ENCODE peak calls at places on chromosomes 2 and 18, in seven cellular contexts. R, D, G, T, O, Q and M are unnamed samples.

GRCh38 chr2:100235581-100235980 is 86.7 kb downstream of the LONRF2 start:
- DNase-seq in R (no peak), D (no peak), G (no peak), T (no peak), O (no peak), Q (no peak), M (no peak)

GRCh38 chr2:10911291-10912075 is at the start of gene KCNF1:
- DNase-seq in R (peak), D (peak), G (peak), T (peak), O (no peak), Q (no peak), M (peak)

GRCh38 chr2:214482716-214483115 is 71.9 kb downstream of the VWC2L start:
- DNase-seq in R (no peak), D (peak), G (no peak), T (no peak), O (no peak), Q (no peak), M (no peak)

GRCh38 chr18:50119363-50119762 is 75.6 kb downstream of the MYO5B start:
- DNase-seq in R (no peak), D (no peak), G (no peak), T (no peak), O (no peak), Q (no peak), M (no peak)

GRCh38 chr2:19033240-19033639 is 325.2 kb downstream of the OSR1 start:
- DNase-seq in R (no peak), D (no peak), G (no peak), T (no peak), O (no peak), Q (no peak), M (no peak)

GRCh38 chr2:108315408-108316193 is 26.9 kb downstream of the SULT1C2 start:
- DNase-seq in R (peak), D (no peak), G (peak), T (peak), O (no peak), Q (no peak), M (no peak)

GRCh38 chr2:229492034-229492433 is 220.9 kb upstream of the PID1 start:
- DNase-seq in R (no peak), D (no peak), G (peak), T (no peak), O (no peak), Q (no peak), M (no peak)

GRCh38 chr18:42644729-42645131 is 470.8 kb downstream of the RIT2 start:
- DNase-seq in R (no peak), D (no peak), G (peak), T (no peak), O (no peak), Q (no peak), M (no peak)

GRCh38 chr2:160156665-160157064 is 43.4 kb downstream of the ITGB6 start:
- DNase-seq in R (no peak), D (no peak), G (peak), T (no peak), O (no peak), Q (no peak), M (no peak)

GRCh38 chr2:36695746-36696415 is 626 bp upstream of the VIT start:
- DNase-seq in R (peak), D (no peak), G (peak), T (no peak), O (no peak), Q (no peak), M (peak)

GRCh38 chr2:105081006-105081701 is 43.3 kb downstream of the MRPS9 start:
- DNase-seq in R (peak), D (peak), G (peak), T (no peak), O (no peak), Q (peak), M (peak)

GRCh38 chr2:68853035-68853434 is 18.2 kb downstream of the BMP10 start:
- DNase-seq in R (no peak), D (no peak), G (peak), T (no peak), O (no peak), Q (no peak), M (peak)

GRCh38 chr18:58045265-58046086 is 1.4 kb downstream of the NEDD4L start:
- DNase-seq in R (peak), D (peak), G (peak), T (peak), O (peak), Q (no peak), M (peak)

GRCh38 chr18:37419272-37419671 is 146.3 kb downstream of the CELF4 start:
- DNase-seq in R (peak), D (no peak), G (peak), T (no peak), O (no peak), Q (no peak), M (no peak)

GRCh38 chr2:608297-608696 is 68.9 kb downstream of the TMEM18 start:
- DNase-seq in R (no peak), D (peak), G (no peak), T (no peak), O (no peak), Q (no peak), M (no peak)

GRCh38 chr2:218904176-218904575 is 23.5 kb downstream of the WNT10A start:
- DNase-seq in R (no peak), D (no peak), G (no peak), T (no peak), O (no peak), Q (no peak), M (no peak)

GRCh38 chr18:12076424-12077140 is 17.1 kb upstream of the ANKRD62 start:
- DNase-seq in R (peak), D (peak), G (peak), T (peak), O (no peak), Q (no peak), M (peak)

DNA sequence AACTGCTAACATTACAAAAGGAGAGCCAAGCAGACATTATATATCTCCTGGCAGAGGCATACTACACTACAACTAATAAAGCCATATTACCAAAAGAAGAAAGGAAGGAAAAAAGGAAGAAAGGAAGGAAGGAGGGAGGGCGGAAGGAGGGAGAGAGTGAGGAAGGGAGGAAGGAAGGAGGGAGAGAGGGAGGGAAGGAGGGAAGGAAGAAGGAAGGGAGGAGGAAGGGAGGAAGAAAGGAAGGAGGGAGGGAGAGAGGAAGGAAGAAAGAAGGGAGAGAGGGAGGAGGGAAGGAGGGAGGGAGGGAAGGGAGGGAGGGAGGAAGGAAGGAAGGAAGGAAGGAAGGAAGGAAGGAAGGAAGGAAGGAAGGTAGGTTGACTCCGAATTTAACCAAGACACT is 133.4 kb downstream of the PDE11A start:
- DNase-seq in R (no peak), D (no peak), G (no peak), T (no peak), O (no peak), Q (no peak), M (no peak)
- TF ChIP-seq EZH2 in R (no peak), D (no peak), G (no peak), T (no peak), O (no peak), Q (no peak), M (no peak)

GRCh38 chr2:227451655-227451992 is 20.3 kb upstream of the AGFG1 start:
- DNase-seq in R (no peak), D (no peak), G (no peak), T (no peak), O (no peak), Q (no peak), M (no peak)

GRCh38 chr2:227450196-227450851 is 21.6 kb upstream of the AGFG1 start:
- DNase-seq in R (no peak), D (no peak), G (no peak), T (no peak), O (no peak), Q (no peak), M (no peak)

GRCh38 chr2:227454323-227454860 is 17.6 kb upstream of the AGFG1 start:
- DNase-seq in R (no peak), D (no peak), G (no peak), T (no peak), O (no peak), Q (no peak), M (no peak)

GRCh38 chr2:227453810-227454209 is 18.1 kb upstream of the AGFG1 start:
- DNase-seq in R (no peak), D (no peak), G (no peak), T (no peak), O (no peak), Q (no peak), M (no peak)

DNA sequence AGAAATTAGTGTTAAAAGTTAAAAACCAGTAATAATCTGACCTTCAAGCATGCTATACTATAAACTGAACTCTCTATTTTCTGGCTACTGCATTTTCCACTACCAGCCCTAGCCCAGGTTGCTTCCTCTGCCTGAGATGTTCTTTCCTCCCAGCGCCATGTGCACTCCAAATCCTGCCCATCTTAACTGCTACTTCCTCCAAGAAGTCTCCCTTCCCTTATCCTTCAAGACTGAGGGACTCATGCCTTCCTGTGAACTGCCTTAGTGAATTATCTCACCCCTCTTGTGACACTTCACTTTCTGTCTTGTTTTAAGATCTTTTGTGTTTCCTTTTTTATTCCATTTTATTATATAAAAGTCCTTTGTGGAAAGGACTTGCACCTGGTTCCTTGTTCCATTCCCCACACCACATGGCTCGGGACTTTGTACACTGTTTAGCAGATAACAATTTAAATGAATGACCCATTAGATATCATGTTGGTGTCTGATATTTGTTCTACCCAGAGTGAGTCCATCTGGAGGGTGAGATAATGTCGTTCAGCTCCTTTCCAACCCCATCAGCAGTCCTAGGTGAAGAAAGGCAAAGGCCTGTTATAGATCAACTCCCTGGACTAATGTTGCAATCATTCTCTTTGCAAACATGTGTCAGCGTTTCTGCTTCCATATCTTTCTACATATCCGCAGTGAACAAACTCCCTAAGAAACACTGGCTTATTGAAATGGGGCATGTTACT is 20.9 kb upstream of the AGFG1 start:
- DNase-seq in R (no peak), D (no peak), G (no peak), T (peak), O (no peak), Q (no peak), M (no peak)
- TF ChIP-seq EZH2 in R (no peak), D (no peak), G (no peak), T (no peak), O (no peak), Q (no peak), M (no peak)

GRCh38 chr2:134718956-134719814 is at the start of gene TMEM163:
- DNase-seq in R (peak), D (peak), G (no peak), T (peak), O (no peak), Q (no peak), M (no peak)
- TF ChIP-seq EZH2 in R (peak), D (no peak), G (peak), T (peak), O (peak), Q (no peak), M (peak)

GRCh38 chr2:136905779-136906178 is 140.4 kb downstream of the THSD7B start:
- DNase-seq in R (peak), D (no peak), G (no peak), T (no peak), O (no peak), Q (no peak), M (no peak)

GRCh38 chr2:136901732-136902131 is 136.4 kb downstream of the THSD7B start:
- DNase-seq in R (no peak), D (no peak), G (no peak), T (no peak), O (no peak), Q (no peak), M (no peak)
- TF ChIP-seq EZH2 in R (no peak), D (no peak), G (no peak), T (no peak), O (no peak), Q (no peak), M (no peak)

DNA sequence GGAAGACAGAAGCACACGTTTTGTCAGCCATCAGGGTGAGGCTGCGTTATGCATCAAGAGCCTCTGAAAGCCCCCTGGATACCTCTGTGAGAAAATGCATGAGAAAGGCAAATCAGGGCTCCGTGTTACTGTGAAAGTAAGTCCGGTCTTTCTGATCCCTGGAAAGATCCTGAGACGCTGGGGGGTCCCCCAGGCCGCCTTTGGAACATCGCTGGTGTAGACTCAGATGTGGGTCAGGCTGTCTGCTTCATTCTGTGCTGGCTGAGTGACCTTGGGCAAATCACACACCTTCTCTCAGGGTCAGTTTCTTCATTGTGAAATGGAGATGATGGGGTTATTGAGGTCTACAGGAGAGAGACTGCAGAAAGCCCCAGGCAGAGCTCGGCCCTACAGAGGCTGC is 42.0 kb upstream of the HS6ST1 start:
- DNase-seq in R (no peak), D (no peak), G (no peak), T (no peak), O (no peak), Q (no peak), M (no peak)
- TF ChIP-seq EZH2 in R (no peak), D (no peak), G (no peak), T (no peak), O (no peak), Q (no peak), M (no peak)

GRCh38 chr2:74497777-74498499 is 1.5 kb downstream of the LBX2 start:
- DNase-seq in R (peak), D (peak), G (no peak), T (no peak), O (peak), Q (no peak), M (no peak)
- TF ChIP-seq EZH2 in R (peak), D (peak), G (no peak), T (no peak), O (no peak), Q (peak), M (no peak)

GRCh38 chr2:26846881-26847662 is 860 bp upstream of the DPYSL5 start:
- DNase-seq in R (peak), D (peak), G (no peak), T (peak), O (no peak), Q (no peak), M (peak)
- TF ChIP-seq EZH2 in R (peak), D (no peak), G (peak), T (peak), O (no peak), Q (peak), M (no peak)